ENCODE peak calls at places on chromosomes 3 and 15, in six cellular contexts. X is heart right ventricle; I is ascending aorta; O is DND-41; C is CD8-positive, alpha-beta T cell; S is colonic mucosa. V is an unnamed sample. For H3K36me3, the result is how much of the 10 kb centered on the place peaks cover.

GRCh38 chr3:101677436-101678286 is 729 bp upstream of the ZBTB11 start:
- DNase-seq in I (no peak), C (peak), X (peak), O (peak), S (no peak), V (peak)

GRCh38 chr3:172591876-172592771 is 68.9 kb upstream of the TNFSF10 start:
- DNase-seq in I (no peak), C (peak), O (peak), S (no peak), X (no peak), V (no peak)

GRCh38 chr3:22594990-22595389 is 608.1 kb upstream of the UBE2E2 start:
- DNase-seq in O (no peak), I (no peak), X (no peak), S (no peak), C (no peak), V (no peak)

GRCh38 chr3:30848093-30848779 is 46.2 kb downstream of the GADL1 start:
- DNase-seq in O (no peak), C (no peak), I (no peak), X (no peak), S (no peak), V (no peak)

GRCh38 chr15:56242576-56243116 is 1.0 kb downstream of the RFX7 start:
- DNase-seq in X (no peak), O (no peak), C (no peak), S (no peak), I (no peak), V (no peak)

GRCh38 chr15:45276851-45277250 is 24.8 kb downstream of the SLC28A2 start:
- DNase-seq in O (no peak), X (no peak), C (no peak), I (no peak), S (no peak), V (no peak)

GRCh38 chr3:37741644-37742043 is 120.0 kb upstream of the CTDSPL start:
- DNase-seq in O (no peak), S (peak), C (no peak), X (peak), I (peak), V (peak)

GRCh38 chr3:94071713-94072284 is 8.9 kb downstream of the NSUN3 start:
- DNase-seq in S (no peak), O (peak), C (no peak), X (no peak), I (no peak), V (no peak)

GRCh38 chr3:48372862-48373435 is 930 bp downstream of the FBXW12 start:
- DNase-seq in C (no peak), I (no peak), O (no peak), S (no peak), X (no peak), V (no peak)

GRCh38 chr15:57555270-57555669 is 36.4 kb upstream of the MYZAP start:
- DNase-seq in X (no peak), S (no peak), O (no peak), I (no peak), C (no peak), V (no peak)

GRCh38 chr3:55891106-55891505 is 404.0 kb upstream of the WNT5A start:
- DNase-seq in S (no peak), O (no peak), I (no peak), C (no peak), X (no peak), V (no peak)

GRCh38 chr3:47250309-47251060 is 32.1 kb downstream of the KIF9 start:
- DNase-seq in O (no peak), X (peak), S (peak), I (no peak), C (no peak), V (peak)
- TF ChIP-seq CTCF in O (peak), X (peak), S (no peak), I (no peak), C (no peak), V (no peak)

DNA sequence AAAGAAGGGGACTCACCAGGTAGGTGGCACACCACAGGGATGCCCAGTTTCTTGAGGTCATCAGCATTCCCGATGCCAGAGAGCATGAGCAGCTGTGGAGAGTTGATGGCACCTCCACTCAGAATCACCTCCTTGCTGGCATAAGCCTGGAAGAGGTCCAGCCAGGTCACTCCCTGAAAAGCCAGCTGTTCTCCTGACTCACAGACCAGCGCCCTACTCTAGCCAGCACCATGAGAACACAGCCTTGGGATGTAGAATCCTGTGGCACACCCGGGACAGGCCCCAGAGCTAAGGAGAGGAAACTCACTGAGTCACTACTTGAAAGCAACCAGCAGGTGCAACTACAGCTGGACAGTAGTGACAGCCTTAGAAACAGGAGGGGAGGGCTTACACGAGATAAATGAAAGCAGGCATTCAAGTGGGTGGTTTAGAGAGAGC is 24.6 kb downstream of the CHDH start:
- DNase-seq in S (no peak), C (no peak), I (peak), O (peak), X (no peak), V (peak)
- H3K36me3 ChIP-seq in S (under half), C (under half), I (under half), O (under half), X (under half), V (under half)

GRCh38 chr3:6250167-6250566 is 610.7 kb upstream of the GRM7 start:
- DNase-seq in C (no peak), I (no peak), X (no peak), O (no peak), S (no peak), V (no peak)

GRCh38 chr3:6260551-6261191 is 600.2 kb upstream of the GRM7 start:
- DNase-seq in I (no peak), X (no peak), S (no peak), C (no peak), O (no peak), V (no peak)

GRCh38 chr3:6251612-6252011 is 609.3 kb upstream of the GRM7 start:
- DNase-seq in I (no peak), S (no peak), X (no peak), C (no peak), O (no peak), V (no peak)

GRCh38 chr3:6254490-6254889 is 606.4 kb upstream of the GRM7 start:
- DNase-seq in S (no peak), O (no peak), C (no peak), X (no peak), I (no peak), V (no peak)

DNA sequence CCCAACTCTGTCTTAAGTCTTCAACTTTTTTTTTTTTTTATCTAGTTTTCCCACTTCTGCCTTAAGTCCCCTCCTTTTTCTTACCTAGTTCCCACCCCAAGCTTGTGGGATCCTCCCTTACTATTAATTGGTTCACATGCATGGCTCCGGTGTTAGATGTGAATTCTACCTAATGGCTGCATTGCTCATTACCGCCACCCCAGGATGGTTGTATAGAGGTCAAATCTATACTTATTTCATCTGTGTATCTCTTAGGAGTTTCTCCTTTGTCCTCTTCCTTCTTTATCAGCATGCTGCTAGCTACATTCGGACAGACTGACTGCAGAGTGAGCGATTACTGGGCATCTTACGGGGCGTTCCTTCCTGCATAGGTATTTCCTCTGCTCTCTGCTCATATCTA is 605.7 kb upstream of the GRM7 start:
- DNase-seq in S (no peak), O (no peak), X (no peak), I (no peak), C (no peak), V (no peak)
- TF ChIP-seq CTCF in S (no peak), O (no peak), X (no peak), I (no peak), C (no peak), V (no peak)

GRCh38 chr3:177035678-177036077 is 161.6 kb downstream of the TBL1XR1 start:
- DNase-seq in S (no peak), X (no peak), I (no peak), O (no peak), C (no peak), V (no peak)
- H3K36me3 ChIP-seq in S (under half), X (half or more), I (under half), O (half or more), C (under half), V (under half)

GRCh38 chr3:129023909-129024308 is 22.8 kb downstream of the EFCC1 start:
- DNase-seq in X (no peak), I (no peak), C (no peak), O (no peak), S (no peak), V (no peak)
- TF ChIP-seq CTCF in X (peak), I (no peak), C (no peak), O (no peak), S (peak), V (no peak)

DNA sequence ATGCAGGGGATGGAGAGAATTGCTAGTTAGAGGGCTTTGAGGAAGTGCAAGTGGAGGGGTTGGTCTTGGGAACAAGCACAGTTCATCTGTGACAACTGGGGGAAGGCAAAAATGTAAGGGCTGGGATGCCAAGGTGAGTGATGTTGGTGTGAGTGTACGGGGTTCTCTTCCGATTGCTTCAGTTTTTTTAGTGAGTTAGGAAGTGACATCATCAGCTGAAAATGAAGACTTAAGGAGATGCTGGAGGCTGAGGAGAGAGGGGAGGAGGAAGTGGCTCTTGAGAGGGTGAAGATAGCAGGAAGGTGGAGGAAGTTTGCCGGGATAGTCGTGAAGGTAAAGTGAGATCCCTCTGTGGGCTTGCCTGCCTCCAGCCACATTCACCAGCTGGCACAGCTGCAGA is 12.7 kb downstream of the TICRR start:
- DNase-seq in S (no peak), C (no peak), O (no peak), X (no peak), I (no peak), V (no peak)
- H3K36me3 ChIP-seq in S (under half), C (under half), O (half or more), X (under half), I (under half), V (under half)